ENCODE peak calls at places on chromosomes 13 and 19, in eight cellular contexts. One of them, this sample, is unnamed.

GRCh38 chr13:106063591-106064308 is 471.7 kb downstream of the EFNB2 start:
- DNase-seq in neural crest cell: no peak
- DNase-seq in heart left ventricle: no peak
- DNase-seq in iPS DF 19.7: no peak
- DNase-seq in tibial artery: no peak
- DNase-seq in activated CD4-positive, alpha-beta T cell treated with anti-CD3 and anti-CD28 coated beads, Interleukin-2, amount 50 U/mL, for 4 hours: no peak
- DNase-seq in activated CD4-positive, CD25-positive, alpha-beta regulatory T cell treated with anti-CD3 and anti-CD28 coated beads, Interleukin-2, amount 50 U/mL, for 16 hours: no peak
- DNase-seq in hypothalamus: no peak
- DNase-seq in this sample: no peak

GRCh38 chr13:30441304-30441703 is 19.0 kb downstream of the UBE2L5 start:
- DNase-seq in activated CD4-positive, alpha-beta T cell treated with anti-CD3 and anti-CD28 coated beads, Interleukin-2, amount 50 U/mL, for 4 hours: no peak
- DNase-seq in neural crest cell: no peak
- DNase-seq in hypothalamus: no peak
- DNase-seq in iPS DF 19.7: no peak
- DNase-seq in activated CD4-positive, CD25-positive, alpha-beta regulatory T cell treated with anti-CD3 and anti-CD28 coated beads, Interleukin-2, amount 50 U/mL, for 16 hours: no peak
- DNase-seq in tibial artery: no peak
- DNase-seq in heart left ventricle: no peak
- DNase-seq in this sample: no peak

GRCh38 chr19:54532528-54532927 is 29.9 kb downstream of the LAIR2 start:
- DNase-seq in iPS DF 19.7: no peak
- DNase-seq in heart left ventricle: no peak
- DNase-seq in tibial artery: no peak
- DNase-seq in activated CD4-positive, alpha-beta T cell treated with anti-CD3 and anti-CD28 coated beads, Interleukin-2, amount 50 U/mL, for 4 hours: no peak
- DNase-seq in activated CD4-positive, CD25-positive, alpha-beta regulatory T cell treated with anti-CD3 and anti-CD28 coated beads, Interleukin-2, amount 50 U/mL, for 16 hours: no peak
- DNase-seq in neural crest cell: no peak
- DNase-seq in hypothalamus: no peak
- DNase-seq in this sample: no peak

GRCh38 chr19:51136891-51137551 is 5.1 kb upstream of the SIGLEC7 start:
- DNase-seq in iPS DF 19.7: no peak
- DNase-seq in activated CD4-positive, CD25-positive, alpha-beta regulatory T cell treated with anti-CD3 and anti-CD28 coated beads, Interleukin-2, amount 50 U/mL, for 16 hours: no peak
- DNase-seq in tibial artery: peak
- DNase-seq in neural crest cell: no peak
- DNase-seq in hypothalamus: no peak
- DNase-seq in heart left ventricle: no peak
- DNase-seq in activated CD4-positive, alpha-beta T cell treated with anti-CD3 and anti-CD28 coated beads, Interleukin-2, amount 50 U/mL, for 4 hours: no peak
- DNase-seq in this sample: no peak

GRCh38 chr19:47729799-47730520 is 15.4 kb upstream of the NOP53 start:
- DNase-seq in hypothalamus: no peak
- DNase-seq in heart left ventricle: peak
- DNase-seq in iPS DF 19.7: no peak
- DNase-seq in tibial artery: peak
- DNase-seq in activated CD4-positive, CD25-positive, alpha-beta regulatory T cell treated with anti-CD3 and anti-CD28 coated beads, Interleukin-2, amount 50 U/mL, for 16 hours: no peak
- DNase-seq in activated CD4-positive, alpha-beta T cell treated with anti-CD3 and anti-CD28 coated beads, Interleukin-2, amount 50 U/mL, for 4 hours: peak
- DNase-seq in neural crest cell: peak
- DNase-seq in this sample: no peak

GRCh38 chr13:43473437-43473836 is 313.3 kb downstream of the ENOX1 start:
- DNase-seq in activated CD4-positive, alpha-beta T cell treated with anti-CD3 and anti-CD28 coated beads, Interleukin-2, amount 50 U/mL, for 4 hours: no peak
- DNase-seq in activated CD4-positive, CD25-positive, alpha-beta regulatory T cell treated with anti-CD3 and anti-CD28 coated beads, Interleukin-2, amount 50 U/mL, for 16 hours: no peak
- DNase-seq in hypothalamus: no peak
- DNase-seq in heart left ventricle: no peak
- DNase-seq in neural crest cell: no peak
- DNase-seq in tibial artery: no peak
- DNase-seq in iPS DF 19.7: no peak
- DNase-seq in this sample: no peak

GRCh38 chr19:14091086-14091884 is 734 bp upstream of the SAMD1 start:
- DNase-seq in heart left ventricle: peak
- DNase-seq in activated CD4-positive, alpha-beta T cell treated with anti-CD3 and anti-CD28 coated beads, Interleukin-2, amount 50 U/mL, for 4 hours: peak
- DNase-seq in neural crest cell: peak
- DNase-seq in tibial artery: peak
- DNase-seq in hypothalamus: peak
- DNase-seq in iPS DF 19.7: no peak
- DNase-seq in activated CD4-positive, CD25-positive, alpha-beta regulatory T cell treated with anti-CD3 and anti-CD28 coated beads, Interleukin-2, amount 50 U/mL, for 16 hours: no peak
- DNase-seq in this sample: no peak

GRCh38 chr13:106381083-106381482 is 154.4 kb downstream of the EFNB2 start:
- DNase-seq in hypothalamus: no peak
- DNase-seq in heart left ventricle: no peak
- DNase-seq in activated CD4-positive, CD25-positive, alpha-beta regulatory T cell treated with anti-CD3 and anti-CD28 coated beads, Interleukin-2, amount 50 U/mL, for 16 hours: no peak
- DNase-seq in tibial artery: no peak
- DNase-seq in iPS DF 19.7: no peak
- DNase-seq in neural crest cell: no peak
- DNase-seq in activated CD4-positive, alpha-beta T cell treated with anti-CD3 and anti-CD28 coated beads, Interleukin-2, amount 50 U/mL, for 4 hours: no peak
- DNase-seq in this sample: no peak

GRCh38 chr19:32599736-32600157 is 18.8 kb downstream of the PDCD5 start:
- DNase-seq in tibial artery: no peak
- DNase-seq in heart left ventricle: no peak
- DNase-seq in activated CD4-positive, alpha-beta T cell treated with anti-CD3 and anti-CD28 coated beads, Interleukin-2, amount 50 U/mL, for 4 hours: peak
- DNase-seq in hypothalamus: no peak
- DNase-seq in activated CD4-positive, CD25-positive, alpha-beta regulatory T cell treated with anti-CD3 and anti-CD28 coated beads, Interleukin-2, amount 50 U/mL, for 16 hours: peak
- DNase-seq in neural crest cell: peak
- DNase-seq in iPS DF 19.7: no peak
- DNase-seq in this sample: no peak

GRCh38 chr19:34220472-34221063 is 33.8 kb upstream of the GARRE1 start:
- DNase-seq in activated CD4-positive, CD25-positive, alpha-beta regulatory T cell treated with anti-CD3 and anti-CD28 coated beads, Interleukin-2, amount 50 U/mL, for 16 hours: peak
- DNase-seq in hypothalamus: no peak
- DNase-seq in activated CD4-positive, alpha-beta T cell treated with anti-CD3 and anti-CD28 coated beads, Interleukin-2, amount 50 U/mL, for 4 hours: peak
- DNase-seq in heart left ventricle: no peak
- DNase-seq in iPS DF 19.7: no peak
- DNase-seq in neural crest cell: peak
- DNase-seq in tibial artery: no peak
- DNase-seq in this sample: peak

GRCh38 chr13:83378901-83379300 is 503.4 kb downstream of the SLITRK1 start:
- DNase-seq in iPS DF 19.7: no peak
- DNase-seq in tibial artery: no peak
- DNase-seq in activated CD4-positive, alpha-beta T cell treated with anti-CD3 and anti-CD28 coated beads, Interleukin-2, amount 50 U/mL, for 4 hours: no peak
- DNase-seq in heart left ventricle: no peak
- DNase-seq in hypothalamus: no peak
- DNase-seq in neural crest cell: no peak
- DNase-seq in activated CD4-positive, CD25-positive, alpha-beta regulatory T cell treated with anti-CD3 and anti-CD28 coated beads, Interleukin-2, amount 50 U/mL, for 16 hours: no peak
- DNase-seq in this sample: no peak

GRCh38 chr13:112113851-112114250 is 46.9 kb downstream of the SOX1 start:
- DNase-seq in tibial artery: peak
- DNase-seq in activated CD4-positive, alpha-beta T cell treated with anti-CD3 and anti-CD28 coated beads, Interleukin-2, amount 50 U/mL, for 4 hours: no peak
- DNase-seq in neural crest cell: no peak
- DNase-seq in iPS DF 19.7: no peak
- DNase-seq in activated CD4-positive, CD25-positive, alpha-beta regulatory T cell treated with anti-CD3 and anti-CD28 coated beads, Interleukin-2, amount 50 U/mL, for 16 hours: no peak
- DNase-seq in hypothalamus: no peak
- DNase-seq in heart left ventricle: no peak
- DNase-seq in this sample: no peak

GRCh38 chr13:43905435-43906031 is 25.8 kb downstream of the LACC1 start:
- DNase-seq in iPS DF 19.7: peak
- DNase-seq in neural crest cell: peak
- DNase-seq in activated CD4-positive, alpha-beta T cell treated with anti-CD3 and anti-CD28 coated beads, Interleukin-2, amount 50 U/mL, for 4 hours: peak
- DNase-seq in activated CD4-positive, CD25-positive, alpha-beta regulatory T cell treated with anti-CD3 and anti-CD28 coated beads, Interleukin-2, amount 50 U/mL, for 16 hours: no peak
- DNase-seq in tibial artery: no peak
- DNase-seq in heart left ventricle: no peak
- DNase-seq in hypothalamus: no peak
- DNase-seq in this sample: no peak

GRCh38 chr13:52371736-52372247 is 34.2 kb downstream of the THSD1 start:
- DNase-seq in activated CD4-positive, CD25-positive, alpha-beta regulatory T cell treated with anti-CD3 and anti-CD28 coated beads, Interleukin-2, amount 50 U/mL, for 16 hours: no peak
- DNase-seq in iPS DF 19.7: no peak
- DNase-seq in neural crest cell: no peak
- DNase-seq in hypothalamus: no peak
- DNase-seq in activated CD4-positive, alpha-beta T cell treated with anti-CD3 and anti-CD28 coated beads, Interleukin-2, amount 50 U/mL, for 4 hours: no peak
- DNase-seq in heart left ventricle: no peak
- DNase-seq in tibial artery: no peak
- DNase-seq in this sample: no peak

GRCh38 chr19:1254081-1254527 is 5.7 kb downstream of the MIDN start:
- DNase-seq in activated CD4-positive, alpha-beta T cell treated with anti-CD3 and anti-CD28 coated beads, Interleukin-2, amount 50 U/mL, for 4 hours: no peak
- DNase-seq in neural crest cell: no peak
- DNase-seq in hypothalamus: no peak
- DNase-seq in heart left ventricle: peak
- DNase-seq in activated CD4-positive, CD25-positive, alpha-beta regulatory T cell treated with anti-CD3 and anti-CD28 coated beads, Interleukin-2, amount 50 U/mL, for 16 hours: no peak
- DNase-seq in tibial artery: no peak
- DNase-seq in iPS DF 19.7: no peak
- DNase-seq in this sample: no peak

GRCh38 chr13:25882732-25883357 is 169.0 kb downstream of the SHISA2 start:
- DNase-seq in tibial artery: no peak
- DNase-seq in activated CD4-positive, CD25-positive, alpha-beta regulatory T cell treated with anti-CD3 and anti-CD28 coated beads, Interleukin-2, amount 50 U/mL, for 16 hours: no peak
- DNase-seq in iPS DF 19.7: no peak
- DNase-seq in neural crest cell: no peak
- DNase-seq in hypothalamus: no peak
- DNase-seq in heart left ventricle: no peak
- DNase-seq in activated CD4-positive, alpha-beta T cell treated with anti-CD3 and anti-CD28 coated beads, Interleukin-2, amount 50 U/mL, for 4 hours: no peak
- DNase-seq in this sample: no peak

GRCh38 chr19:21022996-21023395 is 2.5 kb downstream of the ZNF430 start:
- DNase-seq in activated CD4-positive, alpha-beta T cell treated with anti-CD3 and anti-CD28 coated beads, Interleukin-2, amount 50 U/mL, for 4 hours: peak
- DNase-seq in activated CD4-positive, CD25-positive, alpha-beta regulatory T cell treated with anti-CD3 and anti-CD28 coated beads, Interleukin-2, amount 50 U/mL, for 16 hours: no peak
- DNase-seq in iPS DF 19.7: no peak
- DNase-seq in tibial artery: no peak
- DNase-seq in neural crest cell: no peak
- DNase-seq in hypothalamus: no peak
- DNase-seq in heart left ventricle: no peak
- DNase-seq in this sample: no peak

GRCh38 chr13:112902669-112903068 is 66.3 kb upstream of the MCF2L start:
- DNase-seq in hypothalamus: no peak
- DNase-seq in activated CD4-positive, alpha-beta T cell treated with anti-CD3 and anti-CD28 coated beads, Interleukin-2, amount 50 U/mL, for 4 hours: no peak
- DNase-seq in activated CD4-positive, CD25-positive, alpha-beta regulatory T cell treated with anti-CD3 and anti-CD28 coated beads, Interleukin-2, amount 50 U/mL, for 16 hours: no peak
- DNase-seq in tibial artery: no peak
- DNase-seq in heart left ventricle: no peak
- DNase-seq in iPS DF 19.7: no peak
- DNase-seq in neural crest cell: no peak
- DNase-seq in this sample: no peak

GRCh38 chr13:66574606-66575005 is 655.5 kb downstream of the PCDH9 start:
- DNase-seq in activated CD4-positive, CD25-positive, alpha-beta regulatory T cell treated with anti-CD3 and anti-CD28 coated beads, Interleukin-2, amount 50 U/mL, for 16 hours: no peak
- DNase-seq in tibial artery: no peak
- DNase-seq in hypothalamus: no peak
- DNase-seq in activated CD4-positive, alpha-beta T cell treated with anti-CD3 and anti-CD28 coated beads, Interleukin-2, amount 50 U/mL, for 4 hours: no peak
- DNase-seq in heart left ventricle: no peak
- DNase-seq in neural crest cell: no peak
- DNase-seq in iPS DF 19.7: no peak
- DNase-seq in this sample: no peak

This sample was measured in thoracic aorta.